ENCODE peak calls at places on chromosome 20, in four cellular contexts. K is heart left ventricle; N is activated CD4-positive, alpha-beta T cell treated with anti-CD3 and anti-CD28 coated beads for 1 hour; B is cerebellar cortex. R is an unnamed sample.

GRCh38 chr20:64109390-64109747 is 2.0 kb upstream of the NPBWR2 start:
- DNase-seq in K (peak; percentile 15), N (no peak), B (no peak), R (no peak)

GRCh38 chr20:37315293-37316110 is 26.0 kb downstream of the MANBAL start:
- DNase-seq in K (peak; percentile 83), N (no peak), B (no peak), R (no peak)

GRCh38 chr20:36604952-36605308 is 649 bp upstream of the RAB5IF start:
- DNase-seq in K (peak; percentile 27), N (peak; percentile 30), B (no peak), R (no peak)

GRCh38 chr20:41268402-41268801 is 49.1 kb downstream of the ZHX3 start:
- DNase-seq in K (no peak), N (no peak), B (no peak), R (no peak)

GRCh38 chr20:59765599-59766177 is 161.3 kb downstream of the PHACTR3 start:
- DNase-seq in K (no peak), N (no peak), B (no peak), R (no peak)

GRCh38 chr20:33110147-33110825 is 30.8 kb downstream of the BPIFB4 start:
- DNase-seq in K (no peak), N (no peak), B (no peak), R (no peak)

GRCh38 chr20:60507087-60507684 is 549.0 kb downstream of the CDH26 start:
- DNase-seq in K (no peak), N (no peak), B (no peak), R (no peak)

GRCh38 chr20:50416930-50417329 is 93.3 kb upstream of the PTPN1 start:
- DNase-seq in K (no peak), N (no peak), B (no peak), R (no peak)

R was measured in kidney epithelial cell.